ENCODE peak calls at places on chromosomes 1 and 21, in seven cellular contexts. One of them, this sample, is unnamed.

GRCh38 chr1:7224644-7225043 is 439.4 kb downstream of the CAMTA1 start:
- DNase-seq in A172: no peak
- DNase-seq in HCT116: peak
- DNase-seq in NCI-H1930: no peak
- DNase-seq in AG20443: no peak
- DNase-seq in hippocampal formation: no peak
- DNase-seq in MG63: no peak
- DNase-seq in this sample: peak

GRCh38 chr1:6581561-6582305 is 1.9 kb downstream of the ZBTB48 start:
- DNase-seq in A172: no peak
- DNase-seq in HCT116: no peak
- DNase-seq in NCI-H1930: no peak
- DNase-seq in AG20443: no peak
- DNase-seq in hippocampal formation: no peak
- DNase-seq in MG63: no peak
- DNase-seq in this sample: no peak

GRCh38 chr1:199272690-199273089 is 633.9 kb downstream of the PTPRC start:
- DNase-seq in A172: peak
- DNase-seq in HCT116: peak
- DNase-seq in NCI-H1930: no peak
- DNase-seq in AG20443: peak
- DNase-seq in hippocampal formation: no peak
- DNase-seq in MG63: peak
- DNase-seq in this sample: no peak

GRCh38 chr1:227891223-227891954 is 56.3 kb downstream of the WNT9A start:
- DNase-seq in A172: peak
- DNase-seq in HCT116: no peak
- DNase-seq in NCI-H1930: no peak
- DNase-seq in AG20443: no peak
- DNase-seq in hippocampal formation: no peak
- DNase-seq in MG63: peak
- DNase-seq in this sample: no peak

GRCh38 chr1:170620164-170620563 is 43.8 kb upstream of the PRRX1 start:
- DNase-seq in A172: no peak
- DNase-seq in HCT116: no peak
- DNase-seq in NCI-H1930: no peak
- DNase-seq in AG20443: peak
- DNase-seq in hippocampal formation: no peak
- DNase-seq in MG63: no peak
- DNase-seq in this sample: no peak

GRCh38 chr1:97138515-97139032 is 417.0 kb downstream of the PTBP2 start:
- DNase-seq in A172: peak
- DNase-seq in HCT116: no peak
- DNase-seq in NCI-H1930: no peak
- DNase-seq in AG20443: no peak
- DNase-seq in hippocampal formation: no peak
- DNase-seq in MG63: no peak
- DNase-seq in this sample: peak

GRCh38 chr21:42644223-42645208 is 8.9 kb upstream of the PDE9A start:
- DNase-seq in A172: peak
- DNase-seq in HCT116: no peak
- DNase-seq in NCI-H1930: no peak
- DNase-seq in AG20443: no peak
- DNase-seq in hippocampal formation: no peak
- DNase-seq in MG63: no peak
- DNase-seq in this sample: no peak

GRCh38 chr1:101139130-101139529 is 97.7 kb upstream of the S1PR1 start:
- DNase-seq in A172: no peak
- DNase-seq in HCT116: no peak
- DNase-seq in NCI-H1930: no peak
- DNase-seq in AG20443: no peak
- DNase-seq in hippocampal formation: no peak
- DNase-seq in MG63: no peak
- DNase-seq in this sample: no peak